ENCODE peak calls at places on chromosome 12, in four cellular contexts. G, Z, D and S are unnamed samples.

GRCh38 chr12:12011880-12012260 is 58.9 kb upstream of the BCL2L14 start:
- DNase-seq in G (no peak), Z (no peak), D (no peak), S (no peak)

GRCh38 chr12:45354399-45354798 is 138.5 kb downstream of the ANO6 start:
- DNase-seq in G (no peak), Z (no peak), D (no peak), S (no peak)

GRCh38 chr12:121932914-121933521 is 14.6 kb downstream of the CFAP251 start:
- DNase-seq in G (no peak), Z (no peak), D (no peak), S (no peak)

GRCh38 chr12:6828671-6829531 is 694 bp downstream of the P3H3 start:
- DNase-seq in G (peak), Z (peak), D (peak), S (peak)

GRCh38 chr12:52636592-52637258 is 15.3 kb downstream of the KRT2 start:
- DNase-seq in G (no peak), Z (no peak), D (no peak), S (peak)

GRCh38 chr12:24901975-24902461 is 46.9 kb downstream of the BCAT1 start:
- DNase-seq in G (no peak), Z (no peak), D (no peak), S (no peak)

GRCh38 chr12:112977641-112978040 is 678 bp upstream of the OAS2 start:
- DNase-seq in G (no peak), Z (no peak), D (no peak), S (peak)

GRCh38 chr12:123519151-123520001 is 14.1 kb downstream of the RILPL1 start:
- DNase-seq in G (peak), Z (peak), D (peak), S (peak)

GRCh38 chr12:122860052-122860853 is 25.0 kb downstream of the HIP1R start:
- DNase-seq in G (peak), Z (peak), D (peak), S (peak)

GRCh38 chr12:24014853-24015590 is 65.6 kb upstream of the SOX5 start:
- DNase-seq in G (no peak), Z (no peak), D (no peak), S (no peak)

GRCh38 chr12:12624479-12625120 is 12.9 kb downstream of the CREBL2 start:
- DNase-seq in G (no peak), Z (no peak), D (no peak), S (no peak)

GRCh38 chr12:50568338-50569155 is 63.8 kb downstream of the DIP2B start:
- DNase-seq in G (peak), Z (no peak), D (no peak), S (peak)

GRCh38 chr12:90174198-90174510 is 465.5 kb upstream of the ATP2B1 start:
- DNase-seq in G (no peak), Z (no peak), D (no peak), S (peak)

GRCh38 chr12:23431006-23431405 is 518.5 kb downstream of the SOX5 start:
- DNase-seq in G (no peak), Z (no peak), D (no peak), S (no peak)

GRCh38 chr12:6345319-6346071 is 3.6 kb upstream of the TNFRSF1A start:
- DNase-seq in G (peak), Z (no peak), D (peak), S (peak)

GRCh38 chr12:116735951-116736599 is 1.8 kb downstream of the SPRING1 start:
- DNase-seq in G (no peak), Z (peak), D (no peak), S (no peak)

GRCh38 chr12:104154286-104154685 is 16.3 kb upstream of the NFYB start:
- DNase-seq in G (no peak), Z (no peak), D (no peak), S (no peak)

GRCh38 chr12:53483225-53483978 is 15.9 kb downstream of the MAP3K12 start:
- DNase-seq in G (no peak), Z (no peak), D (no peak), S (no peak)

GRCh38 chr12:39892146-39892545 is 213.7 kb downstream of the SLC2A13 start:
- DNase-seq in G (no peak), Z (no peak), D (no peak), S (peak)

GRCh38 chr12:46549527-46550265 is 177.1 kb upstream of the SLC38A2 start:
- DNase-seq in G (peak), Z (no peak), D (peak), S (peak)

DNA sequence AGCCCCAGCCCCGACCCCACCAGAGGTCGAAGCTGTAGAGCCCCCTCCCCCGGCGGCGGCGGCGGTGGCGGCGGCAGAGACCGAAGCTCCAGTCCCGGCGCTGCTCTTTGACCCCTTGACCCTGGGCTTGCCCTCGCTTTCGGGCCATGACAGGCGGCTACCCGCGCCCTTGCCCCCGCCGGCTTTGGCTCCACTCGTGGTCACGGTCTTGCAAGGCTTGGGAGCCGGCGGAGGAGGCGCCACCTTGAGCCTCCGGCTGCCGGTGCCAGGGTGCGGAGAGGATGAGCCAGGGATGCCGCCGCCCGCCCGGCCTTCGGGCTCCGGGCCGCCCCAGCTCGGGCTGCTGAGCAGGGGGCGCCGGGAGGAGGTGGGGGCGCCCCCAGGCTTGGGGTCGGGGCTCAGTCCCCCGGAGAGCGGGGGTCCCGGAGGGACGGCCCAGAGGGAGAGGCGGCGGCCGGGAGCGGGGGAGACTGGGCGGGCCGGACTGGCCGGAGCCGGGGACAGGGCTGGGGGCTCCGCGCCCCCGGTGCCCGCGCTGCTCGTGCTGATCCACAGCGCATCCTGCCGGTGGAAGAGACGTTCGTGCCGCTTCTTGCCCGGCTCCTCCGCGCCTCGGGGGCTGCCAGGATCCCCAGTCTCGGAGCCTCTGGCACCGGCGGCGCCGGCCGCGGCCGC is 938 bp downstream of the AGAP2 start:
- DNase-seq in G (peak), Z (no peak), D (no peak), S (no peak)
- H3K4me3 ChIP-seq in G (peak), Z (peak), D (peak), S (peak)

GRCh38 chr12:30796891-30797371 is 42.2 kb upstream of the CAPRIN2 start:
- DNase-seq in G (peak), Z (no peak), D (peak), S (peak)

GRCh38 chr12:30796508-30796780 is 41.7 kb upstream of the CAPRIN2 start:
- DNase-seq in G (peak), Z (no peak), D (peak), S (peak)

GRCh38 chr12:30794591-30795409 is 40.0 kb upstream of the CAPRIN2 start:
- DNase-seq in G (peak), Z (no peak), D (peak), S (peak)

GRCh38 chr12:30795410-30795659 is 40.6 kb upstream of the CAPRIN2 start:
- DNase-seq in G (no peak), Z (no peak), D (no peak), S (no peak)

DNA sequence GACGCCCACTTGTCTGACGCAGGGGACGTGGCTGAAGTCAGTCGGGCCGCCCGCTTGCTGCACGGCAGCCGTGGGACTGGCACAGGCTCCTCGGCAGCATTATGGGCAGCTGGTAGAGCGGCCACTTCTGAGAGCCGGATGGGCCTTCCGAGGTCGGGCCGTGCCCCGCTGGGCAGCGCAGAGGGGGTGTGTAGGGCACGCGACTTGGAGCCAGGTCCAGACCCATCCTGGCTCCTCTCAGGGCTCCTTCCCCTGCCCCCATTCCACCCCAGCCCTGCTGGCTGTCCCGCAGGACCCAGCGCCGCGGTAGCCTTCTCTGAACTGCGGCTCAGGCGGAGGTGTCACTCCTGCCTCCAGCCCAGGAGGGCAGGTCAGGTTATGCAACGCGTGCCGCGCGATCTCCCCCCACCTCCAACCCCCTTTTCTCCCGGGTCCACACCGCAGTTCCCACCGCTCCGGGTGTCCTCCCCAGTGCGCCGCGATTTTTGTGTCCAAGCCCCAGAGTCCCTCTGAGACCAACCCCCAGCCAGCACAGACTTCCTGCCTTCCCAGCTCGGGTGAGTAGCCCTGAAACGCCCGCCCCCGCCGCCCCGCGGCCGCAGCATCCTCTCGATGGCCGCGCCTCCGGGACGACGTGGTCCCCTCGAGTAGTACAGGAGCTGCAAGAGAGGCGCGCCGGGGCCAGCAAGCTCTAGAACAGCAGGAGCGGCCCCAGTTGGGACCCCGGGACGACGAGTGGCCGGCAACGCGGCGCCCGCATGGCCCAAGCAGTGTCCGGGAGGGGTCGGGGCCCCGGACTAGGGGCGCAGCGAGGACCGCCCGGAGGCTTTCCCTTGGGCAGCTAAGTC is 41.1 kb upstream of the CAPRIN2 start:
- DNase-seq in G (peak), Z (peak), D (peak), S (peak)
- TF ChIP-seq CTCF in G (peak), Z (no peak), D (no peak), S (no peak)

DNA sequence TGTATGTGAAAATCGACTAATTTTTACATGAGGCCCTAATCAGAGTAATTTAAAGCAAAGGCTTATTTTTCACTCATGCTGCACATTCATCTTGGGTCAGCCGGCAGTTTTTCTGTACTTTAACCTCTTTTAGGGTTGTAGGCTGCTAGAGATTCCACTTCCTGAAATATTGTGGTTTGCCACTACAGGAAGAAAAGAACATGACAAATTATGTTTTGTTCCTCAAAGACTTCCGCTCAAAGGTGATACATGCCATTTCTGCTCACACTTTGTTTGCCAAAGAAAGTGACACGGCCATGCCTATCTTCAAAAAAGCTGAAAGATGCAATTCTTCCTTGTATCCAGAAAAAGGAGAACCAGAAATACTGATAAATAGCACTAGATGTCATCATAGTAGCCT is 183.4 kb upstream of the PPFIA2 start:
- DNase-seq in G (no peak), Z (no peak), D (no peak), S (no peak)
- H3K4me3 ChIP-seq in G (no peak), Z (no peak), D (no peak), S (no peak)

DNA sequence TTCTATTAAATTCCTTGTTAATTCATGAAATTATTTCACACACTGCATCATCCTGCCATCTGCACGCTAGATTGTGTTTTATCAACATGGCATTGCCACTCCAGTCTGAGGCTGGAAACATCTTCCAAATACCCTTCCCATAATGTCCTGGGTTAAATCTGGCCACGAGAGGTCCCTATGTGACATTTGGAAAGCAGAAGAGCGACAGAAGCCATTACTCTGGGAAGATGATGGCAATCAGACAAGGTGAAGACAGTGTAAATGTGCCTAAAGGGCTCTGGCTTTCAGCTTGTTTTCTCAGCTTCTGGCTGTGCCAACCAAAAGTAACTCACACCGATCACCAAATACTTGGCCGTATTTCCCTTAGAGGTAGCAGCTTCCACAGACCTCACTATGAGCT is 144.8 kb downstream of the CAPZA3 start:
- DNase-seq in G (no peak), Z (no peak), D (no peak), S (no peak)
- TF ChIP-seq CTCF in G (no peak), Z (no peak), D (no peak), S (no peak)

DNA sequence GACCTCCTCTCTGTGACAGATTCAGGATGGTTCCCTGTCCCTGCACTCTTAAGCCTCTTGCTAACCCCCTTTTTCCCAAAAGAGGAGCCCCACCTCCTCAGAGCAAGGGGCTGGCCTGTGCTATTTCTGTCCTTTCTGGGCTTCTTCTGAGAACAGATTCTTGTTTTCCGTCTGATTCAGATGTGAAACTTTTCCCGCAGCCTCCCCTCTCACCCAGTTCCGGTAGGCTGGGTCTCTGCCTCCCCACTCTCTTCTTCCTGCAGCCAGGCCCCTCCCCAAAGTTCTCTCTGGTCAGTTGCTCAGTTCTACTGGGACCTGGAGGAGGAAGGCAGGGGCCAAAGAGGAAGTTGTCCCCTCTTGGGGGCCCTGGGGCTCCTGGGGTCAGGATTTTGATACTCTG is 11.8 kb downstream of the PDE1B start:
- DNase-seq in G (no peak), Z (no peak), D (no peak), S (no peak)
- H3K4me3 ChIP-seq in G (no peak), Z (no peak), D (no peak), S (no peak)

DNA sequence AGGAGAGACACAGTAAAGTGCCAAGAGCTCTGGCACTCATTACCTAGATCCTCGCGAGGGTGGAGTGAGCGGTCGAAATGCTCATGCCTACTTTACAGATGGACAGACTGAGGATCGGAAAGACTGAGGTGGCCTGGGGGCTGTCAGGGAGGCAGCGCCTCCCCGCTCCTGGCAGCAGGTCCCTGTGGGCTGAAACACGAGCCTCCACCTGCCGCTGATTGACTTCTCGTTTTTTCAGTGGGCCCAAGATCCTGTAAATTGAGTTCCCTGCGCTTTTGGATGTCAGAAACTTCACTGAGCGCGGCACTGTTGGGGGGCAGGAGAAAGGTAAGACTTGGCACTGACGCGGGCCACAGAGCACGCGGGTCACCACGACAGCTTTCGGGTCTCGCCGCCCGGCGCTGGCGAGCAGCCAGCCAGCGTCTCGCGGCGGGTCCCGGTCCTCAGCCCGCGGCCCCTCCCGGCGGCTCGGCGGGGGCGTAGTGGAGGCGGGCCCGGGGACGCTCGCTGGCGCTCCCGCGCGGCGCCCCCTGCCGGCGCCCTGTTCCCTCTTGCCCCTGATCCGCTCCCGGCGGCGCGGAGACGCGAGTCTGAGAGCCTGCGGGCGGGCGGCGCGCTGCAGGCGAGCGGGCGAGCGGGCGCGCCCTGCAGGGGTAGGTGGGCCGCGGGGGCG is 550 bp upstream of the SCN8A start:
- DNase-seq in G (peak), Z (peak), D (peak), S (peak)
- TF ChIP-seq CTCF in G (peak), Z (peak), D (peak), S (peak)

GRCh38 chr12:10393291-10393690 is 3.5 kb upstream of the KLRK1 start:
- DNase-seq in G (no peak), Z (no peak), D (no peak), S (no peak)

GRCh38 chr12:10395390-10395998 is 5.7 kb upstream of the KLRK1 start:
- DNase-seq in G (peak), Z (no peak), D (peak), S (peak)

GRCh38 chr12:10400829-10401228 is 8.7 kb downstream of the KLRC4 start:
- DNase-seq in G (peak), Z (no peak), D (no peak), S (no peak)

GRCh38 chr12:10398168-10398567 is 8.3 kb upstream of the KLRK1 start:
- DNase-seq in G (no peak), Z (no peak), D (no peak), S (no peak)

GRCh38 chr12:10397311-10397710 is 7.5 kb upstream of the KLRK1 start:
- DNase-seq in G (no peak), Z (no peak), D (no peak), S (no peak)
- H3K4me3 ChIP-seq in G (no peak), Z (no peak), D (no peak), S (no peak)

DNA sequence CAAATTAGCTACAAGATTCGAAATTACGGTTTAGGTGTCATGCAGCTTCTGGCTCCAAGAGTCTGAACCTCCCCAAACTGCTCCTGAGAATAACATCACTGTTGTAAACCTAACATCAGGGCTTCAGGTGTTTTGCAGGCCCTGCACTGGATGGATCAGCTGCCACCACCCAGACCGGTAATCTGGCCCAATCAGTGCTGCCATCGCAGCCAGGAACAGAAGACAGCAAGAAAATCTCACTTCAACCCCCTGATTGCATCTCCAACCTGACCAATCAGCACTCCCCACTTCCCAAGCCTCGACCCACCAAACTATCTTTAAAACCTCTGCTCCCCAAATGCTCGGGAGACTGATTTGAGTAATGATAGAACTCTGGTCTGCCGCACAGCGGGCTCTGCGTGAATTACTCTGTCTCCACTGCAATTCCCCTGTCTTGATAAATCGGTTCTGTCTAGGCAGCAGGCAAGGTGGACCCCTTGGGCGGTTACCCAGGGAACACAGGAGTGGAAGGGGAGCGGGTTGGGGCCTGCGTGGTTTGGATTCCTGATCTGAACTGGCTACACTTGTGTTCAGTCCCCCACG is 268.5 kb upstream of the SFSWAP start:
- DNase-seq in G (no peak), Z (no peak), D (no peak), S (no peak)
- TF ChIP-seq CTCF in G (no peak), Z (no peak), D (no peak), S (no peak)

DNA sequence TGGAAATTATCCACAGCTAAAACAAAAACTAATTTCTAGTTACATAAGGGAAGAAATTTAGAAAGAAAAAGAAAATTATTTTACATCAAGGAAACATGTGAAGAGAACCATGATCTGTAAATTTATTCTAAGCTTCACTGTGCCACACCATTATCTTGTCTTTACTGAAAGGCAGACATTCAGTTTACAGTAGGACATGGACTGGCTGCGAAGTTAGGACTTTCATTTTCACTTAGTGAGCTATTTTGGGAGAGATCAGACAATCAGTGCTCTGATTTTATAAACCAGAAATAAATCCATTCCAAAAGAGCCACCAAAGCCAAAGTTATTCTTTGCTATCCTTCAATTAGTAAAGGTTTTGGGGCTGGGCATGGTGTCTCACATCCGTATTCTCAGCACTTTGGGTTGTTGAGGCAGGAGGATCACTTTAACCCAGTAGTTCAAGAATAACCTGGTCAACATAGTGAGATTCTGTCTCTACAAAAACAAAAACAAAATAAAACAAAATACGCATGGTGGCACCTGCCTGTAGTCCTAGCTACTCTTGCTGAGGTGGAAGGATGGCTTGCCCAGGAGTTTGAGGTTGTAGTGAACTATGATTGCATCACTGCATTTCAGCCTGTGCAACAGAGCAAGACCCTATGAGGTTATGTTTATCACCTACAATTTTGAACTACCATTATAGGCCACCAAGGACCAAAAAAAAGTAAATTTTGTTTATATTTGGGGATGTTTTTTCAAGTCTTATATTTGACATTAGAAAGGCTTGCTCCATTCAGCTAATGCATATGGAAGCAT is 1084.8 kb upstream of the ATXN7L3B start:
- DNase-seq in G (no peak), Z (no peak), D (no peak), S (no peak)
- H3K4me3 ChIP-seq in G (no peak), Z (no peak), D (no peak), S (no peak)